ENCODE peak calls at places on chromosomes 16 and 17, in eight cellular contexts. One of them, this sample, is unnamed.

GRCh38 chr17:5888811-5889210 is 181.4 kb upstream of the WSCD1 start:
- DNase-seq in effector memory CD8-positive, alpha-beta T cell: no peak
- DNase-seq in GM20000: no peak
- DNase-seq in NCI-H1930: no peak
- DNase-seq in stimulated activated CD8-positive, alpha-beta memory T cell treated with anti-CD3 and anti-CD28 coated beads, Interleukin-4, amount 100 ng/mL, for 24 hours: no peak
- DNase-seq in germinal center: no peak
- DNase-seq in substantia nigra: no peak
- DNase-seq in right cardiac atrium: no peak
- DNase-seq in this sample: no peak

GRCh38 chr16:67226804-67227566 is at the start of gene TMEM208:
- DNase-seq in substantia nigra: peak
- DNase-seq in stimulated activated CD8-positive, alpha-beta memory T cell treated with anti-CD3 and anti-CD28 coated beads, Interleukin-4, amount 100 ng/mL, for 24 hours: peak
- DNase-seq in NCI-H1930: peak
- DNase-seq in effector memory CD8-positive, alpha-beta T cell: peak
- DNase-seq in germinal center: peak
- DNase-seq in right cardiac atrium: peak
- DNase-seq in GM20000: peak
- DNase-seq in this sample: peak

GRCh38 chr16:71927383-71927782 is 32.1 kb downstream of the IST1 start:
- DNase-seq in substantia nigra: peak
- DNase-seq in germinal center: no peak
- DNase-seq in effector memory CD8-positive, alpha-beta T cell: no peak
- DNase-seq in NCI-H1930: no peak
- DNase-seq in right cardiac atrium: no peak
- DNase-seq in stimulated activated CD8-positive, alpha-beta memory T cell treated with anti-CD3 and anti-CD28 coated beads, Interleukin-4, amount 100 ng/mL, for 24 hours: no peak
- DNase-seq in GM20000: no peak
- DNase-seq in this sample: no peak

GRCh38 chr16:75288596-75289120 is 37.2 kb upstream of the BCAR1 start:
- DNase-seq in NCI-H1930: no peak
- DNase-seq in GM20000: no peak
- DNase-seq in effector memory CD8-positive, alpha-beta T cell: peak
- DNase-seq in substantia nigra: no peak
- DNase-seq in right cardiac atrium: no peak
- DNase-seq in germinal center: no peak
- DNase-seq in stimulated activated CD8-positive, alpha-beta memory T cell treated with anti-CD3 and anti-CD28 coated beads, Interleukin-4, amount 100 ng/mL, for 24 hours: peak
- DNase-seq in this sample: peak

GRCh38 chr17:27569257-27569722 is 61.7 kb upstream of the LGALS9 start:
- DNase-seq in NCI-H1930: no peak
- DNase-seq in substantia nigra: no peak
- DNase-seq in stimulated activated CD8-positive, alpha-beta memory T cell treated with anti-CD3 and anti-CD28 coated beads, Interleukin-4, amount 100 ng/mL, for 24 hours: peak
- DNase-seq in GM20000: peak
- DNase-seq in germinal center: peak
- DNase-seq in right cardiac atrium: peak
- DNase-seq in effector memory CD8-positive, alpha-beta T cell: peak
- DNase-seq in this sample: peak

GRCh38 chr17:59337741-59338299 is 6.4 kb downstream of the YPEL2 start:
- DNase-seq in GM20000: no peak
- DNase-seq in right cardiac atrium: no peak
- DNase-seq in substantia nigra: no peak
- DNase-seq in NCI-H1930: no peak
- DNase-seq in germinal center: no peak
- DNase-seq in stimulated activated CD8-positive, alpha-beta memory T cell treated with anti-CD3 and anti-CD28 coated beads, Interleukin-4, amount 100 ng/mL, for 24 hours: no peak
- DNase-seq in effector memory CD8-positive, alpha-beta T cell: no peak
- DNase-seq in this sample: no peak

GRCh38 chr17:45241315-45242011 is 19.8 kb downstream of the FMNL1 start:
- DNase-seq in right cardiac atrium: peak
- DNase-seq in stimulated activated CD8-positive, alpha-beta memory T cell treated with anti-CD3 and anti-CD28 coated beads, Interleukin-4, amount 100 ng/mL, for 24 hours: no peak
- DNase-seq in substantia nigra: no peak
- DNase-seq in GM20000: no peak
- DNase-seq in NCI-H1930: peak
- DNase-seq in germinal center: no peak
- DNase-seq in effector memory CD8-positive, alpha-beta T cell: no peak
- DNase-seq in this sample: peak

GRCh38 chr17:73969956-73970355 is 233.5 kb upstream of the RPL38 start:
- DNase-seq in effector memory CD8-positive, alpha-beta T cell: no peak
- DNase-seq in stimulated activated CD8-positive, alpha-beta memory T cell treated with anti-CD3 and anti-CD28 coated beads, Interleukin-4, amount 100 ng/mL, for 24 hours: no peak
- DNase-seq in NCI-H1930: no peak
- DNase-seq in substantia nigra: peak
- DNase-seq in right cardiac atrium: no peak
- DNase-seq in germinal center: no peak
- DNase-seq in GM20000: no peak
- DNase-seq in this sample: no peak

GRCh38 chr16:86037999-86038922 is 139.3 kb downstream of the IRF8 start:
- DNase-seq in NCI-H1930: no peak
- DNase-seq in right cardiac atrium: no peak
- DNase-seq in GM20000: no peak
- DNase-seq in substantia nigra: peak
- DNase-seq in germinal center: no peak
- DNase-seq in effector memory CD8-positive, alpha-beta T cell: no peak
- DNase-seq in stimulated activated CD8-positive, alpha-beta memory T cell treated with anti-CD3 and anti-CD28 coated beads, Interleukin-4, amount 100 ng/mL, for 24 hours: no peak
- DNase-seq in this sample: no peak

GRCh38 chr16:11361751-11362742 is 16.8 kb downstream of the RMI2 start:
- DNase-seq in right cardiac atrium: no peak
- DNase-seq in germinal center: peak
- DNase-seq in stimulated activated CD8-positive, alpha-beta memory T cell treated with anti-CD3 and anti-CD28 coated beads, Interleukin-4, amount 100 ng/mL, for 24 hours: no peak
- DNase-seq in effector memory CD8-positive, alpha-beta T cell: peak
- DNase-seq in substantia nigra: no peak
- DNase-seq in GM20000: peak
- DNase-seq in NCI-H1930: no peak
- DNase-seq in this sample: no peak

GRCh38 chr16:19771796-19772195 is 53.7 kb downstream of the IQCK start:
- DNase-seq in germinal center: no peak
- DNase-seq in stimulated activated CD8-positive, alpha-beta memory T cell treated with anti-CD3 and anti-CD28 coated beads, Interleukin-4, amount 100 ng/mL, for 24 hours: no peak
- DNase-seq in effector memory CD8-positive, alpha-beta T cell: no peak
- DNase-seq in NCI-H1930: no peak
- DNase-seq in substantia nigra: no peak
- DNase-seq in right cardiac atrium: no peak
- DNase-seq in GM20000: no peak
- DNase-seq in this sample: no peak

GRCh38 chr16:78789556-78789955 is 690.1 kb downstream of the WWOX start:
- DNase-seq in NCI-H1930: no peak
- DNase-seq in stimulated activated CD8-positive, alpha-beta memory T cell treated with anti-CD3 and anti-CD28 coated beads, Interleukin-4, amount 100 ng/mL, for 24 hours: no peak
- DNase-seq in right cardiac atrium: no peak
- DNase-seq in effector memory CD8-positive, alpha-beta T cell: no peak
- DNase-seq in substantia nigra: no peak
- DNase-seq in GM20000: no peak
- DNase-seq in germinal center: no peak
- DNase-seq in this sample: no peak

GRCh38 chr17:81909966-81910839 is 996 bp downstream of the PCYT2 start:
- DNase-seq in effector memory CD8-positive, alpha-beta T cell: no peak
- DNase-seq in GM20000: no peak
- DNase-seq in stimulated activated CD8-positive, alpha-beta memory T cell treated with anti-CD3 and anti-CD28 coated beads, Interleukin-4, amount 100 ng/mL, for 24 hours: no peak
- DNase-seq in right cardiac atrium: no peak
- DNase-seq in germinal center: no peak
- DNase-seq in substantia nigra: no peak
- DNase-seq in NCI-H1930: no peak
- DNase-seq in this sample: no peak

GRCh38 chr17:2321399-2321798 is 14.9 kb downstream of the TSR1 start:
- DNase-seq in substantia nigra: no peak
- DNase-seq in effector memory CD8-positive, alpha-beta T cell: no peak
- DNase-seq in right cardiac atrium: no peak
- DNase-seq in germinal center: no peak
- DNase-seq in GM20000: no peak
- DNase-seq in NCI-H1930: no peak
- DNase-seq in stimulated activated CD8-positive, alpha-beta memory T cell treated with anti-CD3 and anti-CD28 coated beads, Interleukin-4, amount 100 ng/mL, for 24 hours: no peak
- DNase-seq in this sample: no peak

GRCh38 chr16:51228097-51228659 is 77.1 kb upstream of the SALL1 start:
- DNase-seq in stimulated activated CD8-positive, alpha-beta memory T cell treated with anti-CD3 and anti-CD28 coated beads, Interleukin-4, amount 100 ng/mL, for 24 hours: no peak
- DNase-seq in effector memory CD8-positive, alpha-beta T cell: no peak
- DNase-seq in germinal center: no peak
- DNase-seq in GM20000: no peak
- DNase-seq in substantia nigra: no peak
- DNase-seq in right cardiac atrium: no peak
- DNase-seq in NCI-H1930: no peak
- DNase-seq in this sample: no peak

GRCh38 chr16:75252946-75253911 is 1.8 kb upstream of the BCAR1 start:
- DNase-seq in effector memory CD8-positive, alpha-beta T cell: no peak
- DNase-seq in right cardiac atrium: peak
- DNase-seq in stimulated activated CD8-positive, alpha-beta memory T cell treated with anti-CD3 and anti-CD28 coated beads, Interleukin-4, amount 100 ng/mL, for 24 hours: no peak
- DNase-seq in NCI-H1930: no peak
- DNase-seq in germinal center: no peak
- DNase-seq in substantia nigra: peak
- DNase-seq in GM20000: no peak
- DNase-seq in this sample: peak

GRCh38 chr16:84455031-84455430 is 49.4 kb downstream of the MEAK7 start:
- DNase-seq in GM20000: no peak
- DNase-seq in stimulated activated CD8-positive, alpha-beta memory T cell treated with anti-CD3 and anti-CD28 coated beads, Interleukin-4, amount 100 ng/mL, for 24 hours: no peak
- DNase-seq in germinal center: no peak
- DNase-seq in substantia nigra: no peak
- DNase-seq in right cardiac atrium: no peak
- DNase-seq in effector memory CD8-positive, alpha-beta T cell: no peak
- DNase-seq in NCI-H1930: no peak
- DNase-seq in this sample: no peak

GRCh38 chr16:56608043-56608875 is at the start of gene MT2A:
- DNase-seq in stimulated activated CD8-positive, alpha-beta memory T cell treated with anti-CD3 and anti-CD28 coated beads, Interleukin-4, amount 100 ng/mL, for 24 hours: peak
- DNase-seq in GM20000: peak
- DNase-seq in NCI-H1930: peak
- DNase-seq in germinal center: peak
- DNase-seq in right cardiac atrium: peak
- DNase-seq in effector memory CD8-positive, alpha-beta T cell: peak
- DNase-seq in substantia nigra: peak
- DNase-seq in this sample: peak

GRCh38 chr17:1126801-1127550 is 52.8 kb downstream of the ABR start:
- DNase-seq in germinal center: no peak
- DNase-seq in GM20000: no peak
- DNase-seq in NCI-H1930: no peak
- DNase-seq in effector memory CD8-positive, alpha-beta T cell: no peak
- DNase-seq in stimulated activated CD8-positive, alpha-beta memory T cell treated with anti-CD3 and anti-CD28 coated beads, Interleukin-4, amount 100 ng/mL, for 24 hours: no peak
- DNase-seq in substantia nigra: no peak
- DNase-seq in right cardiac atrium: no peak
- DNase-seq in this sample: no peak

GRCh38 chr17:17416400-17417360 is 60.1 kb upstream of the MED9 start:
- DNase-seq in GM20000: no peak
- DNase-seq in right cardiac atrium: no peak
- DNase-seq in NCI-H1930: no peak
- DNase-seq in effector memory CD8-positive, alpha-beta T cell: no peak
- DNase-seq in stimulated activated CD8-positive, alpha-beta memory T cell treated with anti-CD3 and anti-CD28 coated beads, Interleukin-4, amount 100 ng/mL, for 24 hours: no peak
- DNase-seq in substantia nigra: peak
- DNase-seq in germinal center: no peak
- DNase-seq in this sample: peak

GRCh38 chr16:76535-77272 is 1.3 kb upstream of the MPG start:
- DNase-seq in NCI-H1930: no peak
- DNase-seq in effector memory CD8-positive, alpha-beta T cell: no peak
- DNase-seq in substantia nigra: no peak
- DNase-seq in stimulated activated CD8-positive, alpha-beta memory T cell treated with anti-CD3 and anti-CD28 coated beads, Interleukin-4, amount 100 ng/mL, for 24 hours: no peak
- DNase-seq in GM20000: peak
- DNase-seq in germinal center: peak
- DNase-seq in right cardiac atrium: peak
- DNase-seq in this sample: peak

GRCh38 chr17:79220715-79221291 is 146.2 kb downstream of the ENGASE start:
- DNase-seq in GM20000: no peak
- DNase-seq in NCI-H1930: no peak
- DNase-seq in effector memory CD8-positive, alpha-beta T cell: no peak
- DNase-seq in germinal center: no peak
- DNase-seq in right cardiac atrium: no peak
- DNase-seq in stimulated activated CD8-positive, alpha-beta memory T cell treated with anti-CD3 and anti-CD28 coated beads, Interleukin-4, amount 100 ng/mL, for 24 hours: no peak
- DNase-seq in substantia nigra: no peak
- DNase-seq in this sample: no peak

GRCh38 chr17:7262192-7263070 is at the start of gene CLDN7:
- DNase-seq in GM20000: peak
- DNase-seq in NCI-H1930: peak
- DNase-seq in right cardiac atrium: no peak
- DNase-seq in effector memory CD8-positive, alpha-beta T cell: no peak
- DNase-seq in substantia nigra: no peak
- DNase-seq in stimulated activated CD8-positive, alpha-beta memory T cell treated with anti-CD3 and anti-CD28 coated beads, Interleukin-4, amount 100 ng/mL, for 24 hours: no peak
- DNase-seq in germinal center: no peak
- DNase-seq in this sample: no peak

GRCh38 chr16:89811321-89811720 is 5.1 kb downstream of the FANCA start:
- DNase-seq in right cardiac atrium: no peak
- DNase-seq in germinal center: peak
- DNase-seq in effector memory CD8-positive, alpha-beta T cell: no peak
- DNase-seq in NCI-H1930: no peak
- DNase-seq in stimulated activated CD8-positive, alpha-beta memory T cell treated with anti-CD3 and anti-CD28 coated beads, Interleukin-4, amount 100 ng/mL, for 24 hours: no peak
- DNase-seq in GM20000: no peak
- DNase-seq in substantia nigra: no peak
- DNase-seq in this sample: no peak